ENCODE peak calls at places on chromosomes 13 and 19, in seven cellular contexts. G is posterior cingulate gyrus, M is anterior cingulate cortex, B is IMR-90, X is NCI-H1105, N is NCI-H1092 treated with DMSO at 0.1 percent for 48 hours, V is hepatic stellate cell. C is an unnamed sample.

GRCh38 chr19:58328999-58329398 is 2.2 kb downstream of the ZSCAN22 start:
- DNase-seq in G (no peak), M (no peak), B (no peak), X (peak; percentile 8), N (no peak), V (no peak), C (no peak)

GRCh38 chr13:39035799-39036198 is 2.1 kb downstream of the PROSER1 start:
- DNase-seq in G (no peak), M (no peak), B (no peak), X (no peak), N (no peak), V (no peak), C (no peak)

GRCh38 chr13:39038569-39038898 is 278 bp downstream of the NHLRC3 start:
- DNase-seq in G (peak; percentile 76), M (no peak), B (no peak), X (no peak), N (peak; percentile 47), V (peak; percentile 11), C (no peak)

GRCh38 chr19:51203941-51204720 is 20.7 kb upstream of the CD33 start:
- DNase-seq in G (no peak), M (no peak), B (no peak), X (no peak), N (no peak), V (no peak), C (no peak)

GRCh38 chr19:400976-401835 is 7.7 kb downstream of the C2CD4C start:
- DNase-seq in G (peak; percentile 72), M (no peak), B (no peak), X (no peak), N (no peak), V (no peak), C (no peak)

GRCh38 chr13:52348081-52348480 is 57.9 kb downstream of the THSD1 start:
- DNase-seq in G (no peak), M (no peak), B (peak; percentile 88), X (no peak), N (no peak), V (peak; percentile 73), C (no peak)

GRCh38 chr13:93753639-93754038 is 527.0 kb downstream of the GPC6 start:
- DNase-seq in G (no peak), M (no peak), B (no peak), X (no peak), N (no peak), V (no peak), C (no peak)

GRCh38 chr13:99322297-99323103 is 15.3 kb upstream of the GPR183 start:
- DNase-seq in G (no peak), M (no peak), B (peak; percentile 89), X (no peak), N (no peak), V (peak; percentile 78), C (no peak)

GRCh38 chr19:40740747-40741146 is 9.5 kb downstream of the ACTMAP start:
- DNase-seq in G (peak; percentile 94), M (no peak), B (no peak), X (no peak), N (no peak), V (no peak), C (no peak)

GRCh38 chr13:29456419-29456818 is 139.1 kb downstream of the SLC7A1 start:
- DNase-seq in G (no peak), M (no peak), B (no peak), X (no peak), N (no peak), V (no peak), C (no peak)

GRCh38 chr13:31925079-31925478 is 106.5 kb upstream of the FRY start:
- DNase-seq in G (no peak), M (no peak), B (no peak), X (no peak), N (no peak), V (no peak), C (no peak)

GRCh38 chr19:4083677-4084546 is 17.2 kb upstream of the ZBTB7A start:
- DNase-seq in G (no peak), M (no peak), B (no peak), X (no peak), N (no peak), V (no peak), C (no peak)

GRCh38 chr13:79631260-79631659 is 150.3 kb downstream of the NDFIP2 start:
- DNase-seq in G (no peak), M (no peak), B (peak; percentile 49), X (no peak), N (peak; percentile 9), V (peak; percentile 1), C (no peak)

GRCh38 chr13:28047784-28048388 is 52.5 kb downstream of the FLT3 start:
- DNase-seq in G (no peak), M (no peak), B (peak; percentile 79), X (no peak), N (no peak), V (no peak), C (no peak)

GRCh38 chr19:51807925-51808324 is 13.0 kb downstream of the FPR3 start:
- DNase-seq in G (no peak), M (no peak), B (no peak), X (no peak), N (no peak), V (no peak), C (no peak)

GRCh38 chr13:44098559-44098958 is 218.9 kb downstream of the LACC1 start:
- DNase-seq in G (no peak), M (no peak), B (no peak), X (no peak), N (no peak), V (no peak), C (no peak)

GRCh38 chr13:28659611-28659970 is 661 bp downstream of the POMP start:
- DNase-seq in G (no peak), M (no peak), B (peak; percentile 75), X (no peak), N (no peak), V (peak; percentile 41), C (no peak)

GRCh38 chr13:48176781-48177180 is 56.2 kb upstream of the ITM2B start:
- DNase-seq in G (no peak), M (no peak), B (no peak), X (no peak), N (no peak), V (no peak), C (no peak)

GRCh38 chr13:41917641-41918040 is 43.3 kb downstream of the VWA8 start:
- DNase-seq in G (no peak), M (no peak), B (peak; percentile 88), X (no peak), N (no peak), V (peak; percentile 11), C (no peak)

GRCh38 chr19:38805180-38805579 is 7.6 kb downstream of the LGALS4 start:
- DNase-seq in G (no peak), M (no peak), B (no peak), X (no peak), N (no peak), V (no peak), C (no peak)

GRCh38 chr19:34306213-34306661 is 51.9 kb downstream of the GARRE1 start:
- DNase-seq in G (no peak), M (no peak), B (no peak), X (no peak), N (no peak), V (no peak), C (no peak)

GRCh38 chr19:23002690-23003422 is at the start of gene ZNF728:
- DNase-seq in G (peak; percentile 80), M (peak; percentile 3), B (no peak), X (no peak), N (no peak), V (no peak), C (no peak)

GRCh38 chr13:31522431-31522830 is 216.9 kb upstream of the RXFP2 start:
- DNase-seq in G (no peak), M (no peak), B (no peak), X (no peak), N (no peak), V (no peak), C (no peak)

GRCh38 chr13:97280478-97280877 is 58.3 kb downstream of the MBNL2 start:
- DNase-seq in G (no peak), M (no peak), B (no peak), X (no peak), N (no peak), V (no peak), C (no peak)

C was measured in NCI-H748 treated with DMSO at 0.1 percent for 48 hours.